ENCODE peak calls at places on chromosomes 3 and 15, in eight cellular contexts. H is foreskin fibroblast, B is adrenal gland, J is A549, R is epithelial cell of esophagus, X is choroid plexus epithelial cell, U is GM12865, L is astrocyte of the spinal cord. T is an unnamed sample.

GRCh38 chr3:99473321-99473751 is 165.1 kb upstream of the COL8A1 start:
- DNase-seq in L (peak), H (peak), X (peak), R (peak), U (no peak), B (no peak), J (no peak), T (no peak)

GRCh38 chr3:11605398-11605797 is 38.3 kb downstream of the VGLL4 start:
- DNase-seq in H (no peak), R (no peak), X (no peak), J (no peak), L (no peak), U (no peak), B (no peak), T (no peak)

GRCh38 chr3:177201707-177202397 is 4.6 kb upstream of the TBL1XR1 start:
- DNase-seq in X (peak), H (no peak), B (no peak), L (peak), J (no peak), U (peak), R (peak), T (no peak)

GRCh38 chr15:40982855-40983254 is 29.6 kb downstream of the CHAC1 start:
- DNase-seq in H (peak), J (no peak), X (peak), U (no peak), R (no peak), L (peak), B (peak), T (no peak)

GRCh38 chr3:65493938-65494337 is 544.8 kb downstream of the MAGI1 start:
- DNase-seq in H (no peak), X (no peak), L (no peak), J (no peak), U (no peak), B (no peak), R (no peak), T (no peak)

GRCh38 chr3:98966862-98967554 is 65.5 kb upstream of the DCBLD2 start:
- DNase-seq in U (no peak), B (no peak), H (peak), R (peak), L (no peak), X (no peak), J (peak), T (no peak)

GRCh38 chr3:184565421-184566211 is 4.0 kb downstream of the EPHB3 start:
- DNase-seq in X (peak), U (no peak), R (peak), J (no peak), H (peak), B (peak), L (peak), T (peak)

GRCh38 chr3:54866221-54866620 is 61.6 kb downstream of the LRTM1 start:
- DNase-seq in B (no peak), U (no peak), X (no peak), L (no peak), J (no peak), R (no peak), H (no peak), T (no peak)

GRCh38 chr3:156892701-156893100 is 66.5 kb downstream of the LEKR1 start:
- DNase-seq in R (peak), L (peak), X (peak), B (no peak), H (peak), U (no peak), J (no peak), T (peak)

GRCh38 chr3:192207661-192208060 is 519.7 kb downstream of the FGF12 start:
- DNase-seq in X (no peak), J (no peak), U (no peak), L (no peak), B (no peak), H (no peak), R (peak), T (no peak)

GRCh38 chr3:64408770-64409169 is 183.5 kb upstream of the PRICKLE2 start:
- DNase-seq in R (peak), X (peak), B (no peak), H (peak), L (no peak), J (no peak), U (no peak), T (no peak)

GRCh38 chr3:38038447-38038911 is 529 bp upstream of the DLEC1 start:
- DNase-seq in R (no peak), H (peak), L (no peak), B (no peak), U (no peak), X (no peak), J (no peak), T (no peak)

GRCh38 chr3:41365973-41366372 is 166.7 kb downstream of the CTNNB1 start:
- DNase-seq in X (no peak), R (no peak), U (no peak), J (no peak), B (no peak), L (no peak), H (no peak), T (no peak)

GRCh38 chr3:63492464-63492863 is 160.0 kb upstream of the SNTN start:
- DNase-seq in H (no peak), L (no peak), U (no peak), R (no peak), J (no peak), B (no peak), X (no peak), T (no peak)

GRCh38 chr3:38726751-38727150 is 77.3 kb upstream of the SCN5A start:
- DNase-seq in H (no peak), U (no peak), B (no peak), X (no peak), R (no peak), J (no peak), L (no peak), T (no peak)

GRCh38 chr3:136197159-136197715 is 1.1 kb upstream of the MSL2 start:
- DNase-seq in B (no peak), R (no peak), L (no peak), U (peak), H (no peak), J (no peak), X (no peak), T (no peak)

GRCh38 chr15:70741107-70741511 is 22.2 kb downstream of the UACA start:
- DNase-seq in J (peak), U (no peak), R (peak), X (peak), B (peak), H (peak), L (peak), T (no peak)

GRCh38 chr15:101406796-101407195 is 82.7 kb downstream of the PCSK6 start:
- DNase-seq in R (no peak), H (no peak), U (no peak), L (no peak), X (no peak), B (no peak), J (no peak), T (no peak)

GRCh38 chr3:123696796-123697195 is 111.9 kb upstream of the HACD2 start:
- DNase-seq in L (no peak), X (no peak), R (no peak), H (peak), U (no peak), J (no peak), B (no peak), T (no peak)

GRCh38 chr3:123687286-123687685 is 102.4 kb upstream of the HACD2 start:
- DNase-seq in J (peak), H (peak), X (no peak), B (peak), R (no peak), U (no peak), L (no peak), T (no peak)

GRCh38 chr15:63234479-63234878 is 42.9 kb upstream of the APH1B start:
- DNase-seq in H (peak), L (peak), J (peak), R (no peak), B (peak), X (peak), U (peak), T (no peak)

GRCh38 chr3:183911763-183912506 is 27.3 kb upstream of the PARL start:
- DNase-seq in H (no peak), L (no peak), J (no peak), U (no peak), R (no peak), B (no peak), X (no peak), T (no peak)

GRCh38 chr3:115843206-115843605 is 219.9 kb downstream of the GAP43 start:
- DNase-seq in R (no peak), B (no peak), U (no peak), H (no peak), J (no peak), X (no peak), L (no peak), T (no peak)

GRCh38 chr3:138935864-138936762 is 10.8 kb downstream of the FOXL2 start:
- DNase-seq in R (peak), B (peak), H (peak), L (peak), U (peak), X (peak), J (peak), T (no peak)

GRCh38 chr3:134371542-134372324 is 2.5 kb downstream of the AMOTL2 start:
- DNase-seq in L (no peak), X (peak), B (no peak), J (no peak), U (no peak), R (no peak), H (no peak), T (no peak)
- TF ChIP-seq CTCF in L (peak), X (peak), B (no peak), J (peak), U (no peak), R (no peak), H (no peak), T (no peak)

GRCh38 chr15:57375827-57376694 is at the start of gene CGNL1:
- DNase-seq in R (peak), J (no peak), X (no peak), B (peak), U (no peak), L (no peak), H (peak), T (no peak)
- H3K4me3 ChIP-seq in R (peak), J (peak), X (peak), B (peak), U (no peak), L (peak), H (peak), T (peak)

GRCh38 chr15:99732711-99733267 is 448 bp downstream of the LYSMD4 start:
- DNase-seq in X (no peak), L (no peak), H (peak), J (no peak), R (peak), B (no peak), U (peak), T (no peak)
- TF ChIP-seq CTCF in X (no peak), L (no peak), H (no peak), J (no peak), R (no peak), B (no peak), U (no peak), T (no peak)

DNA sequence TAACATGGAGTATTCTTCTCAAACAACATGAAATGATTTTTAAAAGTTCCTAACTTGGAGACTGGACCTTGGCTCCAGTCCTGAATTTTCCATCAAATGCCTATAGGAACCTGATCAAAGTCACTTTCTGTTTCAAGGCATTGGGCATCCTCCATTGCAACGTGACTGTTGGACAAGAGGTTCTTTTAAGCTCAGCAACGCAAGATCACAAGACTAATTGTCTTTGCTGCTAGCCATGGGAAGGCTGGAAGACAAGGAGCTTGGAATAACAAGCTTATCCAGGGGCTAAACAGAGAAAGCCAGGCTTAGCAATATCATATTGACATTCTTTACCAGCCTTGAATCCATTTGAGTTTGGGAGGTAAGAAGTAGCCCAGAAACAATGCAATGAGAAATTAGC is 48.3 kb downstream of the SST start:
- DNase-seq in L (no peak), X (no peak), H (no peak), U (no peak), B (no peak), R (no peak), J (no peak), T (no peak)
- H3K4me3 ChIP-seq in L (no peak), X (no peak), H (no peak), U (no peak), B (no peak), R (no peak), J (no peak), T (no peak)

T was measured in HFF-Myc.